ENCODE peak calls at places on chromosomes 6 and 20, in four cellular contexts. One of them, this sample, is unnamed.

GRCh38 chr20:47432251-47433210 is 69.2 kb upstream of the NCOA3 start:
- DNase-seq in ovary: no peak
- DNase-seq in Peyer's patch: no peak
- DNase-seq in upper lobe of left lung: no peak
- DNase-seq in this sample: no peak

GRCh38 chr6:73983367-73983766 is 287.4 kb downstream of the CD109 start:
- DNase-seq in Peyer's patch: no peak
- DNase-seq in upper lobe of left lung: no peak
- DNase-seq in ovary: no peak
- DNase-seq in this sample: no peak

GRCh38 chr6:3370361-3371221 is 86.3 kb downstream of the SLC22A23 start:
- DNase-seq in Peyer's patch: no peak
- DNase-seq in ovary: no peak
- DNase-seq in upper lobe of left lung: no peak
- DNase-seq in this sample: peak; percentile 42

GRCh38 chr20:13486694-13487093 is 152.0 kb downstream of the TASP1 start:
- DNase-seq in upper lobe of left lung: no peak
- DNase-seq in ovary: no peak
- DNase-seq in Peyer's patch: no peak
- DNase-seq in this sample: no peak

GRCh38 chr6:121645100-121645745 is 209.8 kb downstream of the GJA1 start:
- DNase-seq in ovary: no peak
- DNase-seq in upper lobe of left lung: no peak
- DNase-seq in Peyer's patch: no peak
- DNase-seq in this sample: no peak

GRCh38 chr20:49219924-49220831 is 962 bp downstream of the DDX27 start:
- DNase-seq in Peyer's patch: no peak
- DNase-seq in ovary: peak; percentile 44
- DNase-seq in upper lobe of left lung: no peak
- DNase-seq in this sample: peak; percentile 45

GRCh38 chr6:82259389-82259788 is 11.8 kb upstream of the IBTK start:
- DNase-seq in ovary: no peak
- DNase-seq in Peyer's patch: no peak
- DNase-seq in upper lobe of left lung: no peak
- DNase-seq in this sample: no peak

GRCh38 chr6:163760860-163761259 is 346.3 kb downstream of the QKI start:
- DNase-seq in Peyer's patch: no peak
- DNase-seq in upper lobe of left lung: no peak
- DNase-seq in ovary: no peak
- DNase-seq in this sample: no peak

GRCh38 chr20:39853664-39854063 is 835.4 kb downstream of the MAFB start:
- DNase-seq in ovary: no peak
- DNase-seq in upper lobe of left lung: no peak
- DNase-seq in Peyer's patch: no peak
- DNase-seq in this sample: no peak

GRCh38 chr6:144286503-144287393 is 1.6 kb downstream of the UTRN start:
- DNase-seq in upper lobe of left lung: peak; percentile 78
- DNase-seq in Peyer's patch: peak; percentile 74
- DNase-seq in ovary: peak; percentile 80
- DNase-seq in this sample: no peak

GRCh38 chr6:147136057-147136456 is 68.2 kb upstream of the STXBP5 start:
- DNase-seq in Peyer's patch: no peak
- DNase-seq in ovary: no peak
- DNase-seq in upper lobe of left lung: no peak
- DNase-seq in this sample: no peak

GRCh38 chr20:47500554-47500953 is 1.1 kb upstream of the NCOA3 start:
- DNase-seq in upper lobe of left lung: no peak
- DNase-seq in Peyer's patch: no peak
- DNase-seq in ovary: no peak
- DNase-seq in this sample: no peak

DNA sequence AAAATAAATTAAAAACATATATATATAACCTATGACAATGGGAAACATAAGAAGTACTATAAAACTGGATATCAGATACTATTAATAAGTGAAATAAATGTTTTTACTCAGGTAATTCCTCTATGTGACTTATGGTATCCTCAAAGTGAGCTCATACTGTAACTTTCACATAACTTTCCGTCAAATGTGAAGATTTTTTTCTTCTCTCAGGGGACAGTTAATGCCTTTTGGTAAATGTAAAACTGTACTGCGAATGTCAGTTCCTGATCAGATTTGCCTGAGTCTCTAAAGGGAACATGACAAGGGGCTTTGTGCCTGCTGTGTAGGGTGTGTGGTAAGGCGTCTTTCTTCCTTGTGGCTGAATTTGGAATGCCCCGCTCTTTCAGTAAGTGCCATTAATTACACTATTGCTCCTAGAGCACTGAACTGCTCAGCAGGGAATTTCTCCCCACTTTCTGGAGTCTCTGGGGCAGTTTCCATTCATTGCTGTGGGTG is 271.8 kb downstream of the PRL start:
- DNase-seq in upper lobe of left lung: no peak
- DNase-seq in ovary: no peak
- DNase-seq in Peyer's patch: no peak
- DNase-seq in this sample: peak; percentile 8
- TF ChIP-seq POLR2A in upper lobe of left lung: no peak
- TF ChIP-seq POLR2A in ovary: no peak
- TF ChIP-seq POLR2A in Peyer's patch: no peak
- TF ChIP-seq POLR2A in this sample: no peak

GRCh38 chr6:106749611-106750010 is 120.2 kb downstream of the QRSL1 start:
- DNase-seq in Peyer's patch: no peak
- DNase-seq in ovary: no peak
- DNase-seq in upper lobe of left lung: no peak
- DNase-seq in this sample: no peak

GRCh38 chr6:106754215-106754614 is 124.8 kb downstream of the QRSL1 start:
- DNase-seq in ovary: no peak
- DNase-seq in upper lobe of left lung: no peak
- DNase-seq in Peyer's patch: no peak
- DNase-seq in this sample: no peak

GRCh38 chr6:106750146-106750900 is 120.9 kb downstream of the QRSL1 start:
- DNase-seq in Peyer's patch: no peak
- DNase-seq in upper lobe of left lung: no peak
- DNase-seq in ovary: no peak
- DNase-seq in this sample: no peak

GRCh38 chr6:106752641-106753040 is 123.3 kb downstream of the QRSL1 start:
- DNase-seq in Peyer's patch: no peak
- DNase-seq in ovary: no peak
- DNase-seq in upper lobe of left lung: no peak
- DNase-seq in this sample: no peak

GRCh38 chr6:106751501-106752252 is 122.3 kb downstream of the QRSL1 start:
- DNase-seq in ovary: no peak
- DNase-seq in upper lobe of left lung: no peak
- DNase-seq in Peyer's patch: no peak
- DNase-seq in this sample: no peak
- TF ChIP-seq POLR2A in ovary: no peak
- TF ChIP-seq POLR2A in upper lobe of left lung: no peak
- TF ChIP-seq POLR2A in Peyer's patch: no peak
- TF ChIP-seq POLR2A in this sample: no peak

DNA sequence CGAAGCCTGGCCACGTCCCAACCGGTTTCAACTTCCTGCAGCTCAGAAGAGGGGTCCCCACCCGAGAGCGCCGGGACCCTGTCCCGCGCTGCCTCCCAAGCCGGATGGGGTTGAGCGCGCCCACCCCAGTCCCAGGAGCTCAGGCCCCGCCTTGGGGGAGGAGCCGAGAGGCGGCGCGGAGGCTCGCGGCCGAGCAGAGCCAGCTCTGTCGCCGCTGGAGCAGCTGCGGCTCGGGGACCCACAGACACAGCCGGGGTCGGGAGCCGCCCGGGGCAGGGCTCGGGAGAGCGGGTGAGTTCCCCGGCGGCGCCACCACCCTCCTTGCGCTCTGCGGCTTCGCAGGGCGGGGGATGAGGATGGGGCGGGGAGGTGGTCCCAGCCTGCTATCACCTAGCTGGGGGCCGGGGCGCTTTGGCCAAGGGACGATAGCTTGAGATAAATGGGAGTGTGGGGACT is at the start of gene PPP1R16B:
- DNase-seq in Peyer's patch: peak; percentile 91
- DNase-seq in upper lobe of left lung: peak; percentile 53
- DNase-seq in ovary: no peak
- DNase-seq in this sample: peak; percentile 5
- TF ChIP-seq POLR2A in Peyer's patch: peak; percentile 40
- TF ChIP-seq POLR2A in upper lobe of left lung: peak; percentile 71
- TF ChIP-seq POLR2A in ovary: no peak
- TF ChIP-seq POLR2A in this sample: no peak

DNA sequence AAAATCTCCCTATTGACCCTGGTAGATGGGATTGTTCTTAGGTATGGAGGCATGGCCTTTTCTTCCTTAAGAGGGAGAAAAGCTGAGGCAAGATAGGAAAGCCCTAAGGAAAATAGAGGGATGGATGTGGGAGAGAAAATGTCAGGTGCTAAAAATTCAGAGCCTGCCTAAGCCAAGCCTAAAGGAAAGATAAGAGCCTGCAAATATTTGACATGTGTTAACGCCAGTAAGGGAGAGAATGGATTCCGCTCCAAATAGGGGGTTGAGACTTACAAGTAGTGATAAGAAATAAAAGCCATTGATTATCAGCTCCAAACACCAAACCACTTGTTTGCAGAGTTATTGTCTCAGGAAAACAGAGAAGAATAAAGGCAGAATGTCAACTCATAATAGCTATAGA is 533.6 kb downstream of the PTPRT start:
- DNase-seq in Peyer's patch: no peak
- DNase-seq in ovary: no peak
- DNase-seq in upper lobe of left lung: no peak
- DNase-seq in this sample: no peak
- TF ChIP-seq POLR2A in Peyer's patch: no peak
- TF ChIP-seq POLR2A in ovary: no peak
- TF ChIP-seq POLR2A in upper lobe of left lung: no peak
- TF ChIP-seq POLR2A in this sample: no peak

DNA sequence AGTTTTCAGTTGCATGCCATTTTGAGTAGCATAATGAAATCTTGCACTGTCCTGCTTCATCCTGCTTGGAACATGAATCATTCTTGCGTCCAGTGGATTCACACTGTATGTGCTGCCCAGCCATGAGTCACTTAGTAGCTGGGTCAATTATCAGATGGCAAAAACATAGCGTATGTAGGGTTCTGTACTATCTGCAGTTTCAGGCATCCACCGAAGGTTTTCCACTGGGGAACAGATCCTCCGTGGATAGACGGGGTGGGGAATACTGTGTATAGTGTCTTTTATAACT is 61.4 kb downstream of the IL22RA2 start:
- DNase-seq in ovary: no peak
- DNase-seq in Peyer's patch: no peak
- DNase-seq in upper lobe of left lung: no peak
- DNase-seq in this sample: no peak
- TF ChIP-seq POLR2A in ovary: no peak
- TF ChIP-seq POLR2A in Peyer's patch: no peak
- TF ChIP-seq POLR2A in upper lobe of left lung: no peak
- TF ChIP-seq POLR2A in this sample: no peak

GRCh38 chr6:31631681-31632278 is 11.3 kb downstream of the PRRC2A start:
- DNase-seq in upper lobe of left lung: no peak
- DNase-seq in Peyer's patch: no peak
- DNase-seq in ovary: no peak
- DNase-seq in this sample: no peak
- TF ChIP-seq POLR2A in upper lobe of left lung: no peak
- TF ChIP-seq POLR2A in Peyer's patch: no peak
- TF ChIP-seq POLR2A in ovary: no peak
- TF ChIP-seq POLR2A in this sample: no peak

This sample was measured in erythroblast.